ENCODE peak calls at places on chromosomes 16 and 17, in seven cellular contexts. S is HuH-7.5; G is stimulated activated naive CD4-positive, alpha-beta T cell treated with Interleukin-2 at 50 U/mL for 16 hours; Y is HCEC 1CT; L is activated gamma-delta T cell treated with anti-CD3 and anti-CD28 coated beads, Interleukin-2, amount 50 U/mL, for 16 hours; R is AML-193; Q is thoracic aorta. T is an unnamed sample.
A peak's percentile ranks its signal among the peaks of the same experiment; 100 is the strongest.

GRCh38 chr16:77431131-77431670 is 3.6 kb downstream of the ADAMTS18 start:
- DNase-seq in S (no peak), G (no peak), Y (no peak), L (no peak), R (no peak), Q (no peak), T (no peak)

GRCh38 chr16:23324727-23325126 is 22.6 kb downstream of the SCNN1B start:
- DNase-seq in S (no peak), G (no peak), Y (no peak), L (no peak), R (no peak), Q (no peak), T (no peak)

GRCh38 chr17:17525956-17526355 is 29.8 kb upstream of the RASD1 start:
- DNase-seq in S (no peak), G (no peak), Y (no peak), L (no peak), R (no peak), Q (no peak), T (no peak)

GRCh38 chr16:86138121-86138944 is 239.4 kb downstream of the IRF8 start:
- DNase-seq in S (no peak), G (no peak), Y (no peak), L (no peak), R (no peak), Q (no peak), T (no peak)

GRCh38 chr17:17758443-17758842 is 77.2 kb downstream of the RAI1 start:
- DNase-seq in S (no peak), G (no peak), Y (no peak), L (no peak), R (no peak), Q (no peak), T (no peak)

GRCh38 chr17:80960797-80961452 is 30.7 kb upstream of the CHMP6 start:
- DNase-seq in S (no peak), G (no peak), Y (no peak), L (no peak), R (no peak), Q (no peak), T (no peak)

GRCh38 chr17:38705803-38706624 is 941 bp downstream of the MLLT6 start:
- DNase-seq in S (peak; percentile 33), G (peak; percentile 40), Y (no peak), L (no peak), R (no peak), Q (no peak), T (peak; percentile 50)

GRCh38 chr17:56319531-56319930 is 166.3 kb downstream of the ANKFN1 start:
- DNase-seq in S (peak; percentile 13), G (no peak), Y (peak; percentile 86), L (no peak), R (peak; percentile 78), Q (no peak), T (peak; percentile 66)

GRCh38 chr17:5747276-5747675 is 163.0 kb upstream of the NLRP1 start:
- DNase-seq in S (no peak), G (no peak), Y (no peak), L (no peak), R (no peak), Q (no peak), T (no peak)

GRCh38 chr16:69406780-69407331 is 17.6 kb upstream of the CYB5B start:
- DNase-seq in S (no peak), G (no peak), Y (no peak), L (no peak), R (no peak), Q (no peak), T (peak; percentile 36)

GRCh38 chr17:333626-334396 is 18.8 kb downstream of the RPH3AL start:
- DNase-seq in S (no peak), G (no peak), Y (peak; percentile 57), L (no peak), R (no peak), Q (no peak), T (no peak)

GRCh38 chr17:66814570-66814969 is 20.3 kb upstream of the CACNG5 start:
- DNase-seq in S (no peak), G (no peak), Y (no peak), L (no peak), R (no peak), Q (no peak), T (no peak)

GRCh38 chr16:57480127-57480753 is 6.1 kb downstream of the DOK4 start:
- DNase-seq in S (peak; percentile 93), G (no peak), Y (peak; percentile 75), L (no peak), R (no peak), Q (no peak), T (no peak)

GRCh38 chr17:57080708-57081107 is 4.3 kb upstream of the AKAP1 start:
- DNase-seq in S (no peak), G (no peak), Y (peak; percentile 13), L (no peak), R (no peak), Q (no peak), T (no peak)

GRCh38 chr17:68698761-68699160 is 97.6 kb upstream of the FAM20A start:
- DNase-seq in S (no peak), G (no peak), Y (no peak), L (no peak), R (no peak), Q (no peak), T (peak; percentile 80)

GRCh38 chr17:65208753-65209152 is 71.6 kb downstream of the RGS9 start:
- DNase-seq in S (no peak), G (no peak), Y (no peak), L (no peak), R (no peak), Q (no peak), T (no peak)

GRCh38 chr17:45310380-45311324 is 6.2 kb downstream of the MAP3K14 start:
- DNase-seq in S (no peak), G (no peak), Y (no peak), L (no peak), R (no peak), Q (no peak), T (peak; percentile 78)

GRCh38 chr16:70253291-70254094 is 1.8 kb upstream of the EXOSC6 start:
- DNase-seq in S (peak; percentile 57), G (peak; percentile 13), Y (peak; percentile 25), L (peak; percentile 13), R (peak; percentile 27), Q (no peak), T (peak; percentile 22)

GRCh38 chr16:14106457-14106856 is 35.3 kb downstream of the MRTFB start:
- DNase-seq in S (no peak), G (no peak), Y (no peak), L (no peak), R (no peak), Q (no peak), T (no peak)

GRCh38 chr17:76388966-76389888 is 4.8 kb downstream of the SPHK1 start:
- DNase-seq in S (no peak), G (no peak), Y (no peak), L (no peak), R (no peak), Q (no peak), T (no peak)